ENCODE peak calls at places on chromosomes 16 and 17, in six cellular contexts. I, J, O, E, L and R are unnamed samples.

GRCh38 chr17:45230787-45231480 is 9.2 kb downstream of the FMNL1 start:
- DNase-seq in E (no peak), J (peak), O (no peak), L (peak), I (peak), R (peak)

GRCh38 chr17:14871921-14872320 is 393.2 kb downstream of the PMP22 start:
- DNase-seq in O (no peak), J (no peak), L (peak), E (no peak), I (peak), R (no peak)

GRCh38 chr17:7838291-7839075 is 4.5 kb downstream of the KDM6B start:
- DNase-seq in I (peak), O (peak), L (peak), E (no peak), J (peak), R (peak)

GRCh38 chr17:77771998-77772397 is 186.5 kb upstream of the TNRC6C start:
- DNase-seq in L (no peak), J (no peak), I (no peak), E (no peak), O (no peak), R (no peak)

GRCh38 chr17:9032583-9032982 is 11.3 kb downstream of the NTN1 start:
- DNase-seq in E (no peak), O (no peak), J (no peak), I (no peak), L (no peak), R (no peak)

GRCh38 chr17:49519781-49520180 is 24.7 kb downstream of the NGFR start:
- DNase-seq in E (no peak), L (no peak), O (no peak), J (peak), I (no peak), R (no peak)

GRCh38 chr17:16282522-16282921 is 65.5 kb downstream of the PIGL start:
- DNase-seq in E (no peak), I (peak), J (no peak), O (no peak), L (peak), R (no peak)

GRCh38 chr16:25108054-25108453 is 3.5 kb upstream of the LCMT1 start:
- DNase-seq in J (peak), O (peak), I (no peak), L (no peak), E (no peak), R (no peak)

GRCh38 chr17:54814371-54814770 is 86.3 kb upstream of the TOM1L1 start:
- DNase-seq in E (no peak), L (no peak), I (no peak), J (no peak), O (no peak), R (no peak)

GRCh38 chr17:69489303-69489702 is 74.8 kb downstream of the MAP2K6 start:
- DNase-seq in L (no peak), E (no peak), O (no peak), J (no peak), I (no peak), R (no peak)

GRCh38 chr17:59347975-59348391 is 16.5 kb downstream of the YPEL2 start:
- DNase-seq in J (no peak), L (no peak), I (no peak), E (no peak), O (no peak), R (no peak)

GRCh38 chr16:68884867-68885266 is 41.5 kb downstream of the TANGO6 start:
- DNase-seq in E (no peak), I (no peak), L (no peak), O (no peak), J (no peak), R (no peak)

GRCh38 chr16:30698139-30698815 is 694 bp upstream of the SRCAP start:
- DNase-seq in E (peak), I (peak), J (peak), L (peak), O (peak), R (peak)

GRCh38 chr16:89452241-89452640 is 38.1 kb downstream of the ANKRD11 start:
- DNase-seq in O (no peak), I (no peak), L (no peak), E (no peak), J (no peak), R (no peak)

GRCh38 chr17:48160177-48160967 is 52.8 kb downstream of the SNX11 start:
- DNase-seq in L (no peak), O (no peak), I (no peak), E (no peak), J (peak), R (no peak)

GRCh38 chr17:51435641-51436091 is 175.3 kb downstream of the UTP18 start:
- DNase-seq in I (peak), O (no peak), J (peak), L (peak), E (no peak), R (no peak)

GRCh38 chr16:2082171-2082982 is 34.6 kb downstream of the TSC2 start:
- DNase-seq in O (no peak), E (no peak), L (no peak), J (no peak), I (peak), R (no peak)

GRCh38 chr17:74831442-74832146 is 28.1 kb downstream of the GRIN2C start:
- DNase-seq in I (no peak), J (no peak), L (no peak), O (no peak), E (no peak), R (no peak)

GRCh38 chr17:8287651-8288335 is 677 bp upstream of the RANGRF start:
- DNase-seq in L (no peak), E (no peak), I (no peak), J (no peak), O (no peak), R (no peak)

GRCh38 chr16:4933871-4934395 is 3.0 kb downstream of the PPL start:
- DNase-seq in I (no peak), E (no peak), J (no peak), L (no peak), O (no peak), R (no peak)

GRCh38 chr17:20774472-20775135 is 195.1 kb downstream of the CDRT15L2 start:
- DNase-seq in E (no peak), L (no peak), I (no peak), J (no peak), O (no peak), R (no peak)

GRCh38 chr17:55266051-55266957 is 1.5 kb downstream of the HLF start:
- DNase-seq in E (peak), L (no peak), J (peak), O (no peak), I (no peak), R (no peak)

GRCh38 chr17:40791116-40791515 is 8.6 kb downstream of the KRT28 start:
- DNase-seq in E (no peak), L (peak), J (no peak), I (no peak), O (no peak), R (no peak)

GRCh38 chr16:10090816-10091215 is 91.4 kb downstream of the GRIN2A start:
- DNase-seq in E (no peak), I (no peak), J (no peak), O (no peak), L (peak), R (no peak)

GRCh38 chr17:14797801-14798200 is 467.3 kb downstream of the PMP22 start:
- DNase-seq in O (no peak), L (no peak), E (no peak), I (no peak), J (no peak), R (no peak)

GRCh38 chr16:89593841-89594240 is 18.3 kb downstream of the CPNE7 start:
- DNase-seq in I (no peak), L (no peak), O (peak), E (no peak), J (no peak), R (no peak)

GRCh38 chr16:85303354-85303883 is 191.1 kb upstream of the CIBAR2 start:
- DNase-seq in J (peak), O (peak), L (no peak), E (peak), I (no peak), R (peak)

GRCh38 chr17:74369221-74369620 is 1.9 kb downstream of the GPR142 start:
- DNase-seq in J (peak), O (peak), E (peak), I (no peak), L (no peak), R (peak)

GRCh38 chr17:31579265-31579664 is 187.8 kb downstream of the RAB11FIP4 start:
- DNase-seq in L (no peak), E (no peak), J (no peak), O (no peak), I (peak), R (no peak)

GRCh38 chr17:4934173-4934979 is 2.3 kb downstream of the GP1BA start:
- DNase-seq in O (no peak), L (peak), E (no peak), J (peak), I (peak), R (peak)

GRCh38 chr17:80296221-80296620 is 35.6 kb downstream of the RNF213 start:
- DNase-seq in L (no peak), O (no peak), E (no peak), I (no peak), J (no peak), R (no peak)

GRCh38 chr17:47735536-47736011 is 2.5 kb downstream of the TBX21 start:
- DNase-seq in O (peak), E (no peak), I (no peak), J (peak), L (no peak), R (no peak)

DNA sequence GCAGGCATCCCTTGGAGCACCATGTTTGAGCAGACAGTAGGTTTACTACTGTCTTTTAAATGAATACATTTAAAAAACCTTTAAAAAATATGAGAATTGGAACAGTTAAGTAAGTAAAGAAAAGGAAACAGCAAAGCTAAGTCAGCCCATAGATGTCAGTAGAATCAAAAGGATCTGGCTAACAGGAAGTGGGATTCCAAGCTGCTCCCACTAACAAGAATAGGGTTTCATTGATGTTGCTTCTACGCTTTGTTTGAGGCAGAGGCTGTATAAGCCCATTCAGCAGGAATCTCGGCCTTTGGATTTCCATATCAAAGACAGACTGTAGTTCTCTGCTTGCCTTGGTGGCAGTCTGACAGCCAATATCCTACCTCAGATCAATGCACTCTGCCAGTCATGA is 122.9 kb upstream of the ELAC2 start:
- DNase-seq in L (peak), E (no peak), I (peak), O (no peak), J (peak), R (no peak)
- TF ChIP-seq CTCF in L (no peak), E (no peak), I (peak), O (no peak), J (peak), R (no peak)

DNA sequence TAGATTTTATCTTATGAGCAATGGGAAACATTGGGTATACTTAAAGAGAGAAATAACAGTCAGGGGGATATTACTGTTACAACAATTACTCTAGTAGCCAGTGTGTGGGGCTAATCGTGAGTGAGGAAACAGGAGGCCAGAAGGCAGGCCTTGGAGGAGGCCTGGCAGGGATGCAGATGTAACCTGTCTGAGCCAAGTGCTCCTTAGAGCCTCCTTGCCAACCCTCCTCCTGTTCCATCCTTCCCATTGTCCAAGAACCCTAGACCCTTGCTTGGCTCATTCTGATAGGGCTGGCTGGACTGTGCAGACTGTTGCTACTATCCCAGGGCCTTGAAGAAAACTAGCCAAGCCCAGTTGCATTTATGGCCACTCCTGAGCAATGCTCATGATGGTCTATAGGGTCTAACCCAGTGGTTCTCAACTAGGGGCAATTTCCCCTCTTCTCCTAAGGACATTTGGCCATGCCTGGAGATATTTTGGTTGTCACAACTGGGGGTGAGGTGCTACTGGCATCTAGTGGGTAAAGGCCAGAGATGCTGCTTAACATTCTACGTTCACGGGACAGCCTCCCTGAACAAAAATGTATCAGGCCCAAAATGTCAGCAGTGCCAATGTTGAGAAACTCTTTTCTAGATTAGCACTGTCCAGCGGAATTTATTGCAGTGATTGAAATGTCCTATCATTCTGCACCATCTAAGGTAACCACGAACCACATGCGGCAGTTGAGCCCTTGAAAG is 24.4 kb upstream of the WSCD1 start:
- DNase-seq in J (no peak), O (no peak), L (no peak), I (no peak), E (no peak), R (no peak)
- TF ChIP-seq CTCF in J (peak), O (no peak), L (no peak), I (no peak), E (peak), R (no peak)

GRCh38 chr17:81368623-81369022 is 26.6 kb upstream of the BAHCC1 start:
- DNase-seq in L (no peak), O (no peak), I (no peak), E (no peak), J (no peak), R (no peak)

GRCh38 chr17:81374890-81375289 is 20.4 kb upstream of the BAHCC1 start:
- DNase-seq in J (no peak), O (no peak), I (no peak), L (no peak), E (no peak), R (no peak)

GRCh38 chr17:81370304-81370703 is 25.0 kb upstream of the BAHCC1 start:
- DNase-seq in I (no peak), E (no peak), J (no peak), O (no peak), L (no peak), R (no peak)

GRCh38 chr17:81373536-81374160 is 21.6 kb upstream of the BAHCC1 start:
- DNase-seq in I (no peak), J (peak), O (no peak), E (no peak), L (no peak), R (no peak)

DNA sequence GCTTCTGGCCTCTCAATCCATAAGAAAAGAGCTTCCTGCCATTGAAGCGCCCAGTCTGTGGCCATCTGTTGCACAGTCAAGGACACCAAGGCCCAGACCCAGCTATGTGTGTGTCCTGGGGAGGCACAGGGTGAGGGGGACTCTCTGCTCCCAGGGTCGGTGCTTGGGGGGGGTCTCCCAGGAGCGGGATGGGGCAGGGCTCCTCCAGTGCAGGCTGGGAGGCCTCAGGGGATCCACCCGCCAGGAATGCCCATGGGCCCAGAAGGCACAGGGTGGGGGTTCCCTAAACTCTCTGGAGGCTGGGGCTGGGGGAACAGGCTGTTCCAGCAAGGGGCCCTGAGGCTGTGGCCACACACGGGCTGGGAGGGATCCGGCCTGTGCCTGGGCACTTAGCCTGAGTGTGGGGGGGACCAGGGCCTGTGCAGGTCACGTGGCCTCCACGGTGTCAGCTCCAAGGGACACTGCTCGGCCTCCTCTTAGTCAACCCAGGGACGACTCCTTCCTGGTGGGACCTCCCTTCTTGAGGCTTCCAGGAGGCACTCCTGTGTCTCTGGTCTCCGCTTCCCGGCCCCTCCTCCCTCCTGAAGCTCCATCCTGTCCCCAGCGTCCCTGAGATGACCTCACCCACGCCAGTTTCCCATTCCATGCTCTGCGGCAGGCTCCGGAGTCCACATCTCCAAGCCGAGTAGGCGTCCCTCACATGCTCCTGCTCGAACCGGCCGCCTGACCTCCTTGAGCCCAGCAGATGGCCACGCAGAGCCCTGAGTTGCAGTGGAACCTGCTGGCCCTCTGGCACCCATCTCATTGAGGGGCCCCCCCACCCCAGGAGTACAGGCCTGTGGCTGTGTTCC is 23.1 kb upstream of the BAHCC1 start:
- DNase-seq in J (peak), L (peak), O (no peak), I (peak), E (peak), R (peak)
- TF ChIP-seq CTCF in J (peak), L (peak), O (peak), I (peak), E (peak), R (peak)

GRCh38 chr17:60909405-60909804 is 231.8 kb downstream of the BCAS3 start:
- DNase-seq in E (no peak), L (peak), J (no peak), O (no peak), I (peak), R (no peak)

GRCh38 chr17:60908324-60908723 is 230.7 kb downstream of the BCAS3 start:
- DNase-seq in E (no peak), O (no peak), L (no peak), J (no peak), I (no peak), R (no peak)

GRCh38 chr17:60905709-60906108 is 228.1 kb downstream of the BCAS3 start:
- DNase-seq in E (no peak), O (no peak), I (no peak), J (peak), L (no peak), R (no peak)

GRCh38 chr17:60914078-60914477 is 236.4 kb downstream of the BCAS3 start:
- DNase-seq in J (no peak), E (no peak), O (no peak), I (peak), L (no peak), R (no peak)

DNA sequence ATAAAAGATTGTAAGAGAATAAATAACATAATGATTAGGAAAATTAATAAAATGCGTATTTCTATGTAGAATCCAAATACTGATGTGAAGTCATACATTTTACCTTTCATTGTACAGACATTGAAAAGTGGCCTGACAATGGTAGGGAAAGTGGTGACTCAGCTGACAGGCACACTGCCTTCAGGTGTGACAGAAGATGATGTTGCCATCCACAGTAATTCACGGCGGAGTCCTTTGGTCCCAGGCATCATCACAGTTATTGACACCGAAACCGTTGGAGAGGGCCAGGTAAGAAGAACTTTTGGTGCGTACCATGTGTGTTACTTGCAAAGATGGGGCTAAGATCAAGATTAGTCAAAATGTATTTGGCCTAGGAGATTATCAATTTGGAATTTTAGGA is 232.8 kb downstream of the BCAS3 start:
- DNase-seq in J (no peak), E (no peak), I (no peak), L (no peak), O (no peak), R (no peak)
- TF ChIP-seq CTCF in J (no peak), E (no peak), I (no peak), L (no peak), O (no peak), R (no peak)

GRCh38 chr16:66515543-66516171 is 34.3 kb downstream of the TK2 start:
- DNase-seq in J (peak), I (peak), E (no peak), L (peak), O (peak), R (no peak)

GRCh38 chr16:66516808-66517585 is 32.9 kb downstream of the TK2 start:
- DNase-seq in O (peak), L (peak), I (peak), J (peak), E (peak), R (peak)

GRCh38 chr16:66517586-66518263 is 32.2 kb downstream of the TK2 start:
- DNase-seq in L (no peak), I (no peak), E (no peak), J (no peak), O (peak), R (no peak)

GRCh38 chr16:66519482-66519881 is 30.4 kb downstream of the TK2 start:
- DNase-seq in O (no peak), E (no peak), L (no peak), I (no peak), J (no peak), R (no peak)

GRCh38 chr16:66516172-66516807 is 33.6 kb downstream of the TK2 start:
- DNase-seq in J (no peak), I (no peak), O (peak), L (no peak), E (no peak), R (peak)
- TF ChIP-seq CTCF in J (no peak), I (no peak), O (no peak), L (no peak), E (no peak), R (no peak)